ENCODE peak calls at places on chromosomes 16 and 17, in ten cellular contexts. U, K, Q, S, L, F, O, V, H and Z are unnamed samples.

GRCh38 chr17:4938670-4939553 is 934 bp downstream of the SLC25A11 start:
- DNase-seq in U (no peak), K (no peak), Q (no peak), S (no peak), L (no peak), F (no peak), O (no peak), V (no peak), H (no peak), Z (peak; percentile 42)

GRCh38 chr16:26078971-26079370 is 387.2 kb downstream of the HS3ST4 start:
- DNase-seq in U (no peak), K (no peak), Q (no peak), S (no peak), L (no peak), F (no peak), O (no peak), V (no peak), H (no peak), Z (no peak)

GRCh38 chr16:47311738-47312505 is 148.9 kb downstream of the ITFG1 start:
- DNase-seq in U (no peak), K (no peak), Q (no peak), S (no peak), L (peak; percentile 57), F (no peak), O (peak; percentile 52), V (peak; percentile 38), H (no peak), Z (no peak)

GRCh38 chr17:51585514-51586104 is 325.3 kb downstream of the UTP18 start:
- DNase-seq in U (no peak), K (no peak), Q (no peak), S (no peak), L (no peak), F (no peak), O (no peak), V (no peak), H (no peak), Z (no peak)

GRCh38 chr17:74297941-74298340 is 23.9 kb downstream of the DNAI2 start:
- DNase-seq in U (no peak), K (no peak), Q (no peak), S (no peak), L (no peak), F (no peak), O (no peak), V (no peak), H (no peak), Z (no peak)

GRCh38 chr16:70737377-70738082 is 51.7 kb upstream of the MTSS2 start:
- DNase-seq in U (peak; percentile 60), K (peak; percentile 79), Q (peak; percentile 73), S (peak; percentile 64), L (peak; percentile 99), F (peak; percentile 83), O (peak; percentile 80), V (no peak), H (peak; percentile 52), Z (peak; percentile 87)

GRCh38 chr17:63066158-63066808 is 100.2 kb downstream of the TANC2 start:
- DNase-seq in U (no peak), K (no peak), Q (no peak), S (no peak), L (no peak), F (no peak), O (no peak), V (no peak), H (no peak), Z (no peak)

GRCh38 chr16:3171855-3172593 is 16.0 kb upstream of the OR1F1 start:
- DNase-seq in U (no peak), K (no peak), Q (no peak), S (no peak), L (peak; percentile 76), F (no peak), O (peak; percentile 49), V (no peak), H (no peak), Z (peak; percentile 88)

GRCh38 chr17:5254903-5255521 is 20.4 kb upstream of the SCIMP start:
- DNase-seq in U (no peak), K (no peak), Q (no peak), S (no peak), L (no peak), F (no peak), O (no peak), V (no peak), H (no peak), Z (no peak)

GRCh38 chr16:56506941-56507340 is 12.9 kb downstream of the BBS2 start:
- DNase-seq in U (no peak), K (no peak), Q (no peak), S (no peak), L (peak; percentile 80), F (no peak), O (peak; percentile 87), V (peak; percentile 35), H (no peak), Z (no peak)

GRCh38 chr16:23832882-23833281 is 2.9 kb upstream of the PRKCB start:
- DNase-seq in U (no peak), K (no peak), Q (no peak), S (no peak), L (no peak), F (no peak), O (no peak), V (no peak), H (no peak), Z (no peak)

GRCh38 chr17:34826332-34826731 is 134.9 kb downstream of the CCT6B start:
- DNase-seq in U (no peak), K (no peak), Q (no peak), S (no peak), L (no peak), F (no peak), O (no peak), V (peak; percentile 73), H (no peak), Z (no peak)

GRCh38 chr17:10061131-10061581 is 137.2 kb downstream of the GAS7 start:
- DNase-seq in U (no peak), K (peak; percentile 57), Q (peak; percentile 32), S (no peak), L (no peak), F (no peak), O (no peak), V (no peak), H (no peak), Z (no peak)

GRCh38 chr17:50129303-50129945 is 536 bp downstream of the SAMD14 start:
- DNase-seq in U (peak; percentile 31), K (no peak), Q (no peak), S (no peak), L (peak; percentile 57), F (peak; percentile 68), O (peak; percentile 46), V (no peak), H (no peak), Z (no peak)

GRCh38 chr17:65531508-65532431 is 29.7 kb downstream of the AXIN2 start:
- DNase-seq in U (no peak), K (peak; percentile 51), Q (peak; percentile 80), S (peak; percentile 22), L (peak; percentile 67), F (peak; percentile 76), O (peak; percentile 52), V (peak; percentile 25), H (peak; percentile 63), Z (no peak)

GRCh38 chr17:81400939-81401726 is 5.9 kb downstream of the BAHCC1 start:
- DNase-seq in U (no peak), K (no peak), Q (no peak), S (no peak), L (no peak), F (no peak), O (no peak), V (no peak), H (no peak), Z (no peak)

GRCh38 chr17:61805399-61805798 is 57.9 kb downstream of the BRIP1 start:
- DNase-seq in U (no peak), K (no peak), Q (no peak), S (no peak), L (peak; percentile 74), F (no peak), O (peak; percentile 71), V (peak; percentile 45), H (no peak), Z (no peak)
- H3K36me3 ChIP-seq in U (no peaks in the 10 kb centered on the region), K (no peaks in the 10 kb centered on the region), Q (no peaks in the 10 kb centered on the region), S (no peaks in the 10 kb centered on the region), L (peaks cover 1% of the 10 kb centered on the region), F (no peaks in the 10 kb centered on the region), O (peaks cover 2% of the 10 kb centered on the region), V (no peaks in the 10 kb centered on the region), H (no peaks in the 10 kb centered on the region), Z (no peaks in the 10 kb centered on the region)

GRCh38 chr17:1752425-1752941 is 9.4 kb upstream of the SERPINF1 start:
- DNase-seq in U (no peak), K (peak; percentile 52), Q (peak; percentile 80), S (no peak), L (no peak), F (peak; percentile 89), O (no peak), V (peak; percentile 79), H (peak; percentile 61), Z (no peak)
- H3K4me3 ChIP-seq in U (no peak overlapping the region), K (no peak overlapping the region), Q (no peak overlapping the region), S (peak overlapping the region; percentile 30), L (no peak overlapping the region), F (peak overlapping the region; percentile 37), O (no peak overlapping the region), V (peak overlapping the region; percentile 60), H (peak overlapping the region; percentile 7), Z (no peak overlapping the region)

DNA sequence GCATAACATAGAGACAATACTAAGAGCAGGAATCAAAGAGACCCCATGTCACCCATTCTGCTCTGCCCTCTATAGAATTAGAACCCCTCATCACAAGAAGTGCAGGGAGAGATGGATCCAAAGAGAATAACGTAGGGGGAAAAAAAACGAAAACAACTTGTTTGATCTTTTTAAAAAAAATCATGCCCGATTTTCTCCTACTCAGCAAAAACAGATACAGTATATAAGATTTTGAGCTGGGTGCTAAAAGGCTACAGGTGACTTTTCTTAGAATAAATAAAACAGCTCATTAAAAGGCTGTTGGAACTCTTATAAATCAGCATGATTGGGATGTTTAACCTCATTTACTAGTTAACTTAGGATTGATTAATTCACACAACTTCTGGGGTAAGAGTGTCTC is 17.4 kb downstream of the UBN1 start:
- DNase-seq in U (no peak), K (no peak), Q (no peak), S (no peak), L (no peak), F (no peak), O (no peak), V (no peak), H (no peak), Z (no peak)
- H3K36me3 ChIP-seq in U (peaks cover 34% of the 10 kb centered on the region), K (peaks cover 29% of the 10 kb centered on the region), Q (peaks cover 38% of the 10 kb centered on the region), S (peaks cover 58% of the 10 kb centered on the region), L (peaks cover 41% of the 10 kb centered on the region), F (peaks cover 61% of the 10 kb centered on the region), O (peaks cover 32% of the 10 kb centered on the region), V (peaks cover 8% of the 10 kb centered on the region), H (peaks cover 16% of the 10 kb centered on the region), Z (peaks cover 18% of the 10 kb centered on the region)

GRCh38 chr17:18186271-18186982 is 2.8 kb downstream of the ALKBH5 start:
- DNase-seq in U (no peak), K (no peak), Q (no peak), S (peak; percentile 5), L (peak; percentile 47), F (no peak), O (peak; percentile 46), V (no peak), H (no peak), Z (no peak)
- H3K4me3 ChIP-seq in U (peak overlapping the region; percentile 95), K (peak overlapping the region; percentile 88), Q (no peak overlapping the region), S (peak overlapping the region; percentile 94), L (peak overlapping the region; percentile 51), F (peak overlapping the region; percentile 90), O (peak overlapping the region; percentile 71), V (peak overlapping the region; percentile 89), H (peak overlapping the region; percentile 34), Z (peak overlapping the region; percentile 74)